ENCODE peak calls at places on chromosome 2, in seven cellular contexts. One of them, this sample, is unnamed.

GRCh38 chr2:230319211-230319862 is 7.7 kb upstream of the SP140L start:
- DNase-seq in neural progenitor cell: no peak
- DNase-seq in heart left ventricle: no peak
- DNase-seq in left lung: no peak
- DNase-seq in HL-60: peak; percentile 62
- DNase-seq in SJSA1: no peak
- DNase-seq in breast epithelium: no peak
- DNase-seq in this sample: peak; percentile 71

GRCh38 chr2:121076885-121077549 is 208.0 kb downstream of the TFCP2L1 start:
- DNase-seq in neural progenitor cell: peak; percentile 88
- DNase-seq in heart left ventricle: peak; percentile 62
- DNase-seq in left lung: peak; percentile 95
- DNase-seq in HL-60: peak; percentile 64
- DNase-seq in SJSA1: peak; percentile 74
- DNase-seq in breast epithelium: peak; percentile 77
- DNase-seq in this sample: peak; percentile 56

GRCh38 chr2:8549273-8549922 is 132.5 kb upstream of the ID2 start:
- DNase-seq in neural progenitor cell: no peak
- DNase-seq in heart left ventricle: no peak
- DNase-seq in left lung: no peak
- DNase-seq in HL-60: no peak
- DNase-seq in SJSA1: no peak
- DNase-seq in breast epithelium: no peak
- DNase-seq in this sample: no peak

GRCh38 chr2:96089356-96090180 is 26.8 kb downstream of the ADRA2B start:
- DNase-seq in neural progenitor cell: peak; percentile 44
- DNase-seq in heart left ventricle: peak; percentile 67
- DNase-seq in left lung: no peak
- DNase-seq in HL-60: no peak
- DNase-seq in SJSA1: peak; percentile 28
- DNase-seq in breast epithelium: peak; percentile 40
- DNase-seq in this sample: no peak

GRCh38 chr2:226788064-226788463 is 11.6 kb downstream of the IRS1 start:
- DNase-seq in neural progenitor cell: no peak
- DNase-seq in heart left ventricle: no peak
- DNase-seq in left lung: no peak
- DNase-seq in HL-60: no peak
- DNase-seq in SJSA1: no peak
- DNase-seq in breast epithelium: no peak
- DNase-seq in this sample: no peak

GRCh38 chr2:172442072-172442895 is 14.9 kb downstream of the ITGA6 start:
- DNase-seq in neural progenitor cell: peak; percentile 36
- DNase-seq in heart left ventricle: peak; percentile 62
- DNase-seq in left lung: no peak
- DNase-seq in HL-60: no peak
- DNase-seq in SJSA1: peak; percentile 94
- DNase-seq in breast epithelium: no peak
- DNase-seq in this sample: no peak

GRCh38 chr2:61889212-61889956 is 928 bp upstream of the CCT4 start:
- DNase-seq in neural progenitor cell: peak; percentile 20
- DNase-seq in heart left ventricle: no peak
- DNase-seq in left lung: no peak
- DNase-seq in HL-60: no peak
- DNase-seq in SJSA1: no peak
- DNase-seq in breast epithelium: no peak
- DNase-seq in this sample: peak; percentile 33

GRCh38 chr2:222594679-222595078 is 61.2 kb downstream of the FARSB start:
- DNase-seq in neural progenitor cell: no peak
- DNase-seq in heart left ventricle: no peak
- DNase-seq in left lung: no peak
- DNase-seq in HL-60: no peak
- DNase-seq in SJSA1: no peak
- DNase-seq in breast epithelium: no peak
- DNase-seq in this sample: no peak

GRCh38 chr2:31240406-31241365 is 6.7 kb downstream of the EHD3 start:
- DNase-seq in neural progenitor cell: no peak
- DNase-seq in heart left ventricle: peak; percentile 25
- DNase-seq in left lung: no peak
- DNase-seq in HL-60: no peak
- DNase-seq in SJSA1: peak; percentile 20
- DNase-seq in breast epithelium: no peak
- DNase-seq in this sample: no peak

GRCh38 chr2:119814216-119814615 is 54.5 kb downstream of the PTPN4 start:
- DNase-seq in neural progenitor cell: no peak
- DNase-seq in heart left ventricle: no peak
- DNase-seq in left lung: no peak
- DNase-seq in HL-60: no peak
- DNase-seq in SJSA1: no peak
- DNase-seq in breast epithelium: no peak
- DNase-seq in this sample: no peak

GRCh38 chr2:11692966-11693521 is 23.0 kb upstream of the NTSR2 start:
- DNase-seq in neural progenitor cell: peak; percentile 78
- DNase-seq in heart left ventricle: peak; percentile 50
- DNase-seq in left lung: no peak
- DNase-seq in HL-60: peak; percentile 54
- DNase-seq in SJSA1: peak; percentile 65
- DNase-seq in breast epithelium: no peak
- DNase-seq in this sample: no peak

GRCh38 chr2:54977149-54977548 is 73.1 kb downstream of the RTN4 start:
- DNase-seq in neural progenitor cell: no peak
- DNase-seq in heart left ventricle: no peak
- DNase-seq in left lung: no peak
- DNase-seq in HL-60: no peak
- DNase-seq in SJSA1: no peak
- DNase-seq in breast epithelium: no peak
- DNase-seq in this sample: peak; percentile 76

GRCh38 chr2:46982356-46983064 is 66.9 kb upstream of the MCFD2 start:
- DNase-seq in neural progenitor cell: no peak
- DNase-seq in heart left ventricle: no peak
- DNase-seq in left lung: no peak
- DNase-seq in HL-60: no peak
- DNase-seq in SJSA1: no peak
- DNase-seq in breast epithelium: no peak
- DNase-seq in this sample: no peak

GRCh38 chr2:41903746-41904145 is 144.1 kb upstream of the PKDCC start:
- DNase-seq in neural progenitor cell: no peak
- DNase-seq in heart left ventricle: no peak
- DNase-seq in left lung: no peak
- DNase-seq in HL-60: no peak
- DNase-seq in SJSA1: no peak
- DNase-seq in breast epithelium: no peak
- DNase-seq in this sample: no peak

GRCh38 chr2:184304006-184304405 is 294.3 kb upstream of the ZNF804A start:
- DNase-seq in neural progenitor cell: no peak
- DNase-seq in heart left ventricle: no peak
- DNase-seq in left lung: no peak
- DNase-seq in HL-60: no peak
- DNase-seq in SJSA1: no peak
- DNase-seq in breast epithelium: no peak
- DNase-seq in this sample: no peak

GRCh38 chr2:26559556-26559955 is 81.6 kb downstream of the CIB4 start:
- DNase-seq in neural progenitor cell: peak; percentile 56
- DNase-seq in heart left ventricle: no peak
- DNase-seq in left lung: no peak
- DNase-seq in HL-60: no peak
- DNase-seq in SJSA1: no peak
- DNase-seq in breast epithelium: no peak
- DNase-seq in this sample: no peak
- H3K27me3 ChIP-seq in neural progenitor cell: no peaks in the 10 kb centered on the region
- H3K27me3 ChIP-seq in heart left ventricle: peaks cover 30% of the 10 kb centered on the region
- H3K27me3 ChIP-seq in left lung: peaks cover 50% of the 10 kb centered on the region
- H3K27me3 ChIP-seq in HL-60: peaks cover 50% of the 10 kb centered on the region
- H3K27me3 ChIP-seq in SJSA1: peaks cover 49% of the 10 kb centered on the region
- H3K27me3 ChIP-seq in breast epithelium: no peaks in the 10 kb centered on the region
- H3K27me3 ChIP-seq in this sample: peaks cover 4% of the 10 kb centered on the region

DNA sequence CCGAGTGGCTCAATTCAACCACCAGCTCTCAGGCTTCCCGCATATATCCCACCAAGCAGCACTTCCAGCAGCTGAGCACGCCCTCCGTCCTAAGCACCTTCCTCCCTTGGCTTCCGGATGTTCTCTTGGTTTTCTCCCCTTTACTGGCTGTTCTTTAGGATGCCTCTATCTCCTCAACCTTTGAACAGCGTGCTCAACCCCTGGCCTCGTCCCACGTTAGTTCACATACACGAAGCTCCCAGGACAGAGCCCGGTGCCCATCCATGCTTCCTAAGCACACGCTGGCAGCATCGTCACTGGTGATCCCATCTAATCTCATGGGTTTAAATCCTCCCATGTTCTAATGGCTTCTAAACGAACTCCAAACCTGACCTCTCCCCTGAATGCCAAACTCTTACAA is 3.7 kb downstream of the CYS1 start:
- DNase-seq in neural progenitor cell: no peak
- DNase-seq in heart left ventricle: no peak
- DNase-seq in left lung: no peak
- DNase-seq in HL-60: no peak
- DNase-seq in SJSA1: no peak
- DNase-seq in breast epithelium: no peak
- DNase-seq in this sample: no peak
- H3K27me3 ChIP-seq in neural progenitor cell: peaks cover 85% of the 10 kb centered on the region
- H3K27me3 ChIP-seq in heart left ventricle: peaks cover 21% of the 10 kb centered on the region
- H3K27me3 ChIP-seq in left lung: peaks cover 24% of the 10 kb centered on the region
- H3K27me3 ChIP-seq in HL-60: peaks cover 49% of the 10 kb centered on the region
- H3K27me3 ChIP-seq in SJSA1: no peaks in the 10 kb centered on the region
- H3K27me3 ChIP-seq in breast epithelium: no peaks in the 10 kb centered on the region
- H3K27me3 ChIP-seq in this sample: no peaks in the 10 kb centered on the region

GRCh38 chr2:66576381-66577330 is 141.7 kb downstream of the MEIS1 start:
- DNase-seq in neural progenitor cell: peak; percentile 65
- DNase-seq in heart left ventricle: no peak
- DNase-seq in left lung: peak; percentile 73
- DNase-seq in HL-60: no peak
- DNase-seq in SJSA1: no peak
- DNase-seq in breast epithelium: no peak
- DNase-seq in this sample: no peak

GRCh38 chr2:66577331-66578041 is 142.6 kb downstream of the MEIS1 start:
- DNase-seq in neural progenitor cell: peak; percentile 71
- DNase-seq in heart left ventricle: no peak
- DNase-seq in left lung: no peak
- DNase-seq in HL-60: no peak
- DNase-seq in SJSA1: no peak
- DNase-seq in breast epithelium: no peak
- DNase-seq in this sample: no peak

GRCh38 chr2:66573866-66574265 is 138.9 kb downstream of the MEIS1 start:
- DNase-seq in neural progenitor cell: peak; percentile 74
- DNase-seq in heart left ventricle: no peak
- DNase-seq in left lung: no peak
- DNase-seq in HL-60: no peak
- DNase-seq in SJSA1: no peak
- DNase-seq in breast epithelium: no peak
- DNase-seq in this sample: no peak

GRCh38 chr2:66574701-66575624 is 140.0 kb downstream of the MEIS1 start:
- DNase-seq in neural progenitor cell: peak; percentile 94
- DNase-seq in heart left ventricle: peak; percentile 46
- DNase-seq in left lung: no peak
- DNase-seq in HL-60: no peak
- DNase-seq in SJSA1: peak; percentile 77
- DNase-seq in breast epithelium: no peak
- DNase-seq in this sample: no peak

DNA sequence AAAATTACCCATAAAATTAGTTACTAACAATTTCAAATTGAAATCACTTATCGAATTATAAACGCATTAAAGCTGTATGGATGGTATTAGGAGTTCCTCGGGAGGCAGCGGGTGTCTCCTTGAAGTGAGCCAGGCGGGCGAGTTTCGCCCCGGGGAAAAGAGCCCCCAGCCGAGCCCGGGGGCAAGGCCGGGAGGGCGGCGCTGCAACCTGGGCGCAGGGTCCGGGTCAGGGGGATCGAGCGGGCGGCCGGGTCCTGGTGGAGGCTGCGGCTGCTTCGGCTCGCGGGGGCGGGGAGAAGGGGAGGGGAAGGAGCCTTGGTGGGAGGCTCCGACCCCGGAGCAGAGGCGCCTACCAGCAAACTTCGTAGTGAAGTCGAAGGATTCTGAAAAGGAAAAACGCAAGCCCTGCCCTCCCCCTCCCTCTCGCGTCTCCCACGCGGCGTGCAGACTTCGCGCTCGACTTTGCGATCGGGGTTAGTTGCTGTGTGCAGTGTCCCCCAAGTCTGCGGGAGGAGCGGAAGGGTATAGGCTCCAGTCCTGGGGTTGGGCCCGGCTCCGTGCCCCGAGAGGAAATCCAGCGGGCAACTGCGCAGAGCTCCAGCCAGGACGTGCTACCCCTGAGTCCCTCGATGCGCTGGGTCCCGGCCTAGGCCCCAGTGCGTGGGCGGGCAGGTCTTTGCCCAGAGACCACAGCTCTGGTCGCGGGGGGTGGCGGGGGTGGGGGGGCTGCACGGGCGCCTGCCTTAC is 140.9 kb downstream of the MEIS1 start:
- DNase-seq in neural progenitor cell: peak; percentile 76
- DNase-seq in heart left ventricle: peak; percentile 28
- DNase-seq in left lung: peak; percentile 80
- DNase-seq in HL-60: no peak
- DNase-seq in SJSA1: peak; percentile 42
- DNase-seq in breast epithelium: no peak
- DNase-seq in this sample: no peak
- H3K27me3 ChIP-seq in neural progenitor cell: peaks cover 50% of the 10 kb centered on the region
- H3K27me3 ChIP-seq in heart left ventricle: peaks cover 57% of the 10 kb centered on the region
- H3K27me3 ChIP-seq in left lung: peaks cover 57% of the 10 kb centered on the region
- H3K27me3 ChIP-seq in HL-60: peaks cover 74% of the 10 kb centered on the region
- H3K27me3 ChIP-seq in SJSA1: peaks cover 9% of the 10 kb centered on the region
- H3K27me3 ChIP-seq in breast epithelium: no peaks in the 10 kb centered on the region
- H3K27me3 ChIP-seq in this sample: peaks cover 2% of the 10 kb centered on the region

GRCh38 chr2:108917526-108917925 is 71.5 kb downstream of the EDAR start:
- DNase-seq in neural progenitor cell: no peak
- DNase-seq in heart left ventricle: no peak
- DNase-seq in left lung: no peak
- DNase-seq in HL-60: no peak
- DNase-seq in SJSA1: no peak
- DNase-seq in breast epithelium: no peak
- DNase-seq in this sample: no peak

GRCh38 chr2:108918941-108919341 is 70.1 kb downstream of the EDAR start:
- DNase-seq in neural progenitor cell: no peak
- DNase-seq in heart left ventricle: no peak
- DNase-seq in left lung: no peak
- DNase-seq in HL-60: no peak
- DNase-seq in SJSA1: peak; percentile 29
- DNase-seq in breast epithelium: no peak
- DNase-seq in this sample: no peak

GRCh38 chr2:108918156-108918845 is 70.7 kb downstream of the EDAR start:
- DNase-seq in neural progenitor cell: peak; percentile 70
- DNase-seq in heart left ventricle: no peak
- DNase-seq in left lung: no peak
- DNase-seq in HL-60: no peak
- DNase-seq in SJSA1: peak; percentile 30
- DNase-seq in breast epithelium: no peak
- DNase-seq in this sample: no peak

GRCh38 chr2:108916397-108917077 is 72.5 kb downstream of the EDAR start:
- DNase-seq in neural progenitor cell: no peak
- DNase-seq in heart left ventricle: no peak
- DNase-seq in left lung: no peak
- DNase-seq in HL-60: peak; percentile 34
- DNase-seq in SJSA1: peak; percentile 28
- DNase-seq in breast epithelium: no peak
- DNase-seq in this sample: no peak

DNA sequence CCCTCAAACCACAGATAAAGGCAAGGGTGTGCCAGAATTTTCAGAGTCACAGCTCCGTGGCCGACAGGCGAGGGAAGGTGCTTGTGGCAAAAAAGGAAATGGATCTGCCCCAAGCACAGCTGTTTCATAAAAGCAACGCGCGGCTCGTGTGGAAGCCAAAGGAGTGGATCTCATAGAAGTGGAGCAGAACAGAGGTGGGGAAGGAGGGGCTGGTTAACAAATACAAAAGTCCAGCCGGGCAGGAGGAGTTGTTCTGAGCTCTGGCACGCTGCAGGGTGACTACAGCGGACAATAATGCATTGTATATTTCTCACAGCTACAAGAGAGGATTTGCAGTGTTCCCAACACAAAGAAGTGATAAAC is 72.0 kb downstream of the EDAR start:
- DNase-seq in neural progenitor cell: no peak
- DNase-seq in heart left ventricle: no peak
- DNase-seq in left lung: no peak
- DNase-seq in HL-60: peak; percentile 19
- DNase-seq in SJSA1: peak; percentile 41
- DNase-seq in breast epithelium: no peak
- DNase-seq in this sample: no peak
- H3K27me3 ChIP-seq in neural progenitor cell: no peaks in the 10 kb centered on the region
- H3K27me3 ChIP-seq in heart left ventricle: no peaks in the 10 kb centered on the region
- H3K27me3 ChIP-seq in left lung: no peaks in the 10 kb centered on the region
- H3K27me3 ChIP-seq in HL-60: no peaks in the 10 kb centered on the region
- H3K27me3 ChIP-seq in SJSA1: peaks cover 3% of the 10 kb centered on the region
- H3K27me3 ChIP-seq in breast epithelium: no peaks in the 10 kb centered on the region
- H3K27me3 ChIP-seq in this sample: no peaks in the 10 kb centered on the region